ENCODE peak calls at places on chromosomes 2 and 18, in eight cellular contexts. U is endothelial cell of umbilical vein, T is cardiac muscle cell, K is sigmoid colon, R is GM06990, C is BJ, D is cardiac fibroblast, F is left ventricle myocardium inferior. Q is an unnamed sample.

GRCh38 chr2:47528874-47529273 is 125.9 kb downstream of the MSH2 start:
- DNase-seq in U (peak; percentile 71), T (no peak), K (no peak), R (no peak), C (no peak), D (peak; percentile 17), F (no peak), Q (no peak)

GRCh38 chr2:199692489-199692888 is 158.5 kb downstream of the FTCDNL1 start:
- DNase-seq in U (no peak), T (no peak), K (no peak), R (no peak), C (no peak), D (no peak), F (no peak), Q (no peak)

GRCh38 chr2:38723173-38723572 is 28.0 kb downstream of the SRSF7 start:
- DNase-seq in U (no peak), T (no peak), K (no peak), R (peak; percentile 37), C (no peak), D (no peak), F (no peak), Q (no peak)

GRCh38 chr2:63849381-63850203 is 7.9 kb downstream of the UGP2 start:
- DNase-seq in U (no peak), T (peak; percentile 42), K (no peak), R (no peak), C (peak; percentile 51), D (peak; percentile 37), F (no peak), Q (no peak)

GRCh38 chr2:174778479-174778962 is 14.2 kb upstream of the CHRNA1 start:
- DNase-seq in U (no peak), T (peak; percentile 99), K (no peak), R (peak; percentile 40), C (peak; percentile 99), D (peak; percentile 98), F (peak; percentile 28), Q (no peak)

GRCh38 chr2:227529871-227530270 is 57.9 kb downstream of the AGFG1 start:
- DNase-seq in U (no peak), T (no peak), K (no peak), R (no peak), C (no peak), D (no peak), F (no peak), Q (no peak)

GRCh38 chr2:213317929-213318328 is 33.7 kb downstream of the SPAG16 start:
- DNase-seq in U (no peak), T (peak; percentile 64), K (no peak), R (no peak), C (peak; percentile 19), D (peak; percentile 67), F (no peak), Q (no peak)

GRCh38 chr2:238905721-238906120 is 57.8 kb downstream of the TWIST2 start:
- DNase-seq in U (no peak), T (no peak), K (no peak), R (no peak), C (no peak), D (no peak), F (no peak), Q (no peak)

GRCh38 chr2:144510206-144510991 is 9.5 kb downstream of the ZEB2 start:
- DNase-seq in U (peak; percentile 20), T (no peak), K (no peak), R (no peak), C (no peak), D (peak; percentile 68), F (no peak), Q (no peak)

GRCh38 chr2:104289646-104290565 is 564.0 kb upstream of the POU3F3 start:
- DNase-seq in U (no peak), T (no peak), K (no peak), R (no peak), C (no peak), D (no peak), F (no peak), Q (no peak)

GRCh38 chr2:62895632-62896009 is 155.0 kb upstream of the OTX1 start:
- DNase-seq in U (no peak), T (peak; percentile 4), K (no peak), R (no peak), C (no peak), D (no peak), F (no peak), Q (no peak)

GRCh38 chr2:108128226-108128786 is 111.5 kb upstream of the SULT1C3 start:
- DNase-seq in U (no peak), T (no peak), K (no peak), R (no peak), C (no peak), D (no peak), F (no peak), Q (no peak)

GRCh38 chr2:182542501-182543258 is 115.8 kb upstream of the PDE1A start:
- DNase-seq in U (peak; percentile 78), T (peak; percentile 88), K (no peak), R (no peak), C (no peak), D (peak; percentile 91), F (no peak), Q (no peak)

GRCh38 chr2:30673127-30673526 is 134.1 kb downstream of the CAPN13 start:
- DNase-seq in U (no peak), T (no peak), K (no peak), R (no peak), C (no peak), D (no peak), F (no peak), Q (no peak)

GRCh38 chr2:98683728-98684127 is 47.2 kb downstream of the MGAT4A start:
- DNase-seq in U (no peak), T (no peak), K (no peak), R (no peak), C (no peak), D (no peak), F (no peak), Q (no peak)

GRCh38 chr18:58148954-58149471 is 105.0 kb downstream of the NEDD4L start:
- DNase-seq in U (no peak), T (no peak), K (no peak), R (no peak), C (no peak), D (no peak), F (no peak), Q (no peak)

GRCh38 chr2:80548469-80548868 is 243.9 kb upstream of the LRRTM1 start:
- DNase-seq in U (no peak), T (no peak), K (no peak), R (no peak), C (no peak), D (no peak), F (peak; percentile 74), Q (no peak)

GRCh38 chr2:168686485-168687191 is 115.8 kb upstream of the NOSTRIN start:
- DNase-seq in U (peak; percentile 57), T (peak; percentile 52), K (no peak), R (no peak), C (no peak), D (peak; percentile 39), F (no peak), Q (no peak)

DNA sequence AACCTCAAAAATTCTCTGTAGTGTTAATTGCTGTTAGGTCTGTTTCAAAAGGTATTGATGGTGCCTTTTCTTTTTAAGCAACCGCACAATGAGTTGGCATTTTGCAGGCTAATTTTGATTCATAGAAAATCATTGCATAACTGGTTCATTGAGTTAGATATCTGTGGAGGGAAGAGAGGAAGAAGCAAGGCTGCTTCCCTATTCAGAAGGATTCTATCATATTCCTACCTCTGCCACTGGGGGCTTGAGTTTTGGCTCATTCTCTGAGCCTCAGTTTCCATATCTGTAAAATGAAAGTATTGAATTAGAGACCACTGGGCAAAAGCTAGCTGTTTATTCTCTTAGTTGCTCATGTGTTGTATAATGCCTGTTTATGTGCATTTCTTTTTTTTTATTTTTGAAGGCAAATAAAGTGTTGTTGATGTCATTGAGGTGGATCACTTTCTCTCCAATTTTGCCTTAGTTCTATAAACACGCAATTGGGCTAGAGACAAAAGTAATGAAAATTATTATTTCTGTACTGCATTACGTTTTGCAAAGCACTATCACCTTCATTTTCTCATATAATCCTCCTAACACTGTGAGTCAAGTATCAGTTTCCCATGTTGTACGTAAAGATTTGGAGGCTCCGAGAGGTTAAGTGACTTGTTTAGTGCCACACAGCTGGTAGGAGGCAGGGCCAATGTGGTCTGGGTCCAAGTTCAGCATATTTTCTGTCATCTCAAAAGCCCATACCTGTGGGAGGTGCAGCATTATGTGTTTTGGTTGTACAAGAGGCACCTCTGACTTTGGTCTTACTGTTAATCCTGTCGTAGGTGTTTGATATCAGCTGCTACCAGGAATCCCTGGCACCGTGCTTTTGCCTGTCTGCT is 5.9 kb downstream of the TRIB2 start:
- DNase-seq in U (no peak), T (no peak), K (no peak), R (no peak), C (no peak), D (no peak), F (no peak), Q (no peak)
- TF ChIP-seq CTCF in U (no peak), T (peak; percentile 32), K (no peak), R (no peak), C (no peak), D (peak; percentile 22), F (peak; percentile 34), Q (no peak)

DNA sequence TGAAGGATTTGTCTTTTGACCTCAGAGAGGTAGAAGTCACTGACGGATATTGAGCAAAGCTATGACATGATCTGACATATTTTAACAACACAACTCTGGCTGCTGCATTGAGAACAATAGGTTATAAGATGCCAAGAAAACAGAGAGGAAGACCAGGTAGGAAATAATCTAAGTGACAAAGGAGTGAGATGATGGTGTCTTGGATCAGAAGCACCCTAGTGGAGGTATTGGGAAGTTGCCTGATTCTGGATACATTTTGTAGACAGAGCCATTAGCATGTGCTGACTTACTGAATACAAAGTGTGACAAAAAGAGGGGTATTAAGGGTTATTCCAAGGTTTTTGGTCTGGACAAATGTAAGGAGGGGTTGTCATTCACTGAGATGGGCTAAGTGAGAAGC is 1438.1 kb downstream of the DPP10 start:
- DNase-seq in U (no peak), T (no peak), K (no peak), R (no peak), C (no peak), D (no peak), F (no peak), Q (no peak)
- TF ChIP-seq CTCF in U (no peak), T (no peak), K (no peak), R (no peak), C (no peak), D (no peak), F (no peak), Q (peak; percentile 52)

GRCh38 chr18:56747857-56748256 is 96.7 kb downstream of the WDR7 start:
- DNase-seq in U (no peak), T (no peak), K (no peak), R (no peak), C (no peak), D (no peak), F (no peak), Q (no peak)

GRCh38 chr18:56747032-56747658 is 96.0 kb downstream of the WDR7 start:
- DNase-seq in U (no peak), T (no peak), K (no peak), R (no peak), C (no peak), D (no peak), F (no peak), Q (no peak)

GRCh38 chr18:56743115-56743514 is 92.0 kb downstream of the WDR7 start:
- DNase-seq in U (no peak), T (no peak), K (no peak), R (no peak), C (no peak), D (no peak), F (no peak), Q (no peak)

GRCh38 chr18:56748698-56749268 is 97.6 kb downstream of the WDR7 start:
- DNase-seq in U (peak; percentile 60), T (peak; percentile 63), K (no peak), R (no peak), C (peak; percentile 5), D (peak; percentile 65), F (no peak), Q (peak; percentile 8)
- TF ChIP-seq CTCF in U (peak; percentile 24), T (peak; percentile 59), K (no peak), R (peak; percentile 32), C (peak; percentile 54), D (peak; percentile 53), F (peak; percentile 73), Q (peak; percentile 85)

GRCh38 chr2:111663471-111663951 is 220.5 kb downstream of the ANAPC1 start:
- DNase-seq in U (peak; percentile 16), T (peak; percentile 49), K (no peak), R (no peak), C (no peak), D (peak; percentile 48), F (no peak), Q (no peak)
- TF ChIP-seq CTCF in U (no peak), T (peak; percentile 25), K (no peak), R (no peak), C (peak; percentile 21), D (peak; percentile 33), F (no peak), Q (no peak)